ENCODE peak calls at places on chromosome 21, in four cellular contexts. One of them, this sample, is unnamed.

GRCh38 chr21:31351973-31352372 is 7.9 kb upstream of the TIAM1 start:
- DNase-seq in brain microvascular endothelial cell: no peak
- DNase-seq in RWPE1: no peak
- DNase-seq in T-helper 2 cell: no peak
- DNase-seq in this sample: no peak

GRCh38 chr21:44371596-44371995 is 18.2 kb downstream of the TRPM2 start:
- DNase-seq in T-helper 2 cell: no peak
- DNase-seq in RWPE1: no peak
- DNase-seq in brain microvascular endothelial cell: no peak
- DNase-seq in this sample: no peak

GRCh38 chr21:39004776-39005605 is 178.3 kb downstream of the PSMG1 start:
- DNase-seq in T-helper 2 cell: no peak
- DNase-seq in brain microvascular endothelial cell: no peak
- DNase-seq in RWPE1: no peak
- DNase-seq in this sample: peak

GRCh38 chr21:35602811-35603210 is 457.5 kb downstream of the SETD4 start:
- DNase-seq in brain microvascular endothelial cell: no peak
- DNase-seq in RWPE1: no peak
- DNase-seq in T-helper 2 cell: no peak
- DNase-seq in this sample: no peak

GRCh38 chr21:36860736-36861594 is 105.5 kb downstream of the HLCS start:
- DNase-seq in RWPE1: peak
- DNase-seq in brain microvascular endothelial cell: peak
- DNase-seq in T-helper 2 cell: no peak
- DNase-seq in this sample: no peak

GRCh38 chr21:41497008-41497407 is 10.9 kb downstream of the TMPRSS2 start:
- DNase-seq in RWPE1: no peak
- DNase-seq in brain microvascular endothelial cell: no peak
- DNase-seq in T-helper 2 cell: no peak
- DNase-seq in this sample: no peak

GRCh38 chr21:41726058-41726558 is 40.7 kb downstream of the RIPK4 start:
- DNase-seq in RWPE1: no peak
- DNase-seq in brain microvascular endothelial cell: no peak
- DNase-seq in T-helper 2 cell: no peak
- DNase-seq in this sample: no peak

GRCh38 chr21:46027855-46028493 is 46.4 kb downstream of the COL6A1 start:
- DNase-seq in brain microvascular endothelial cell: no peak
- DNase-seq in RWPE1: no peak
- DNase-seq in T-helper 2 cell: no peak
- DNase-seq in this sample: no peak

GRCh38 chr21:15928196-15928595 is 198.4 kb downstream of the USP25 start:
- DNase-seq in RWPE1: no peak
- DNase-seq in brain microvascular endothelial cell: no peak
- DNase-seq in T-helper 2 cell: no peak
- DNase-seq in this sample: no peak

GRCh38 chr21:37430184-37430821 is 63.7 kb downstream of the DYRK1A start:
- DNase-seq in RWPE1: peak
- DNase-seq in brain microvascular endothelial cell: no peak
- DNase-seq in T-helper 2 cell: no peak
- DNase-seq in this sample: no peak

GRCh38 chr21:29436143-29436542 is 137.4 kb downstream of the BACH1 start:
- DNase-seq in RWPE1: no peak
- DNase-seq in T-helper 2 cell: no peak
- DNase-seq in brain microvascular endothelial cell: no peak
- DNase-seq in this sample: peak

GRCh38 chr21:44657635-44658183 is at the start of gene KRTAP12-3:
- DNase-seq in RWPE1: no peak
- DNase-seq in T-helper 2 cell: no peak
- DNase-seq in brain microvascular endothelial cell: no peak
- DNase-seq in this sample: no peak

GRCh38 chr21:44331650-44332306 is 7.4 kb downstream of the CFAP410 start:
- DNase-seq in brain microvascular endothelial cell: peak
- DNase-seq in RWPE1: peak
- DNase-seq in T-helper 2 cell: no peak
- DNase-seq in this sample: no peak

GRCh38 chr21:27269646-27270045 is 302.8 kb upstream of the ADAMTS5 start:
- DNase-seq in RWPE1: peak
- DNase-seq in T-helper 2 cell: no peak
- DNase-seq in brain microvascular endothelial cell: peak
- DNase-seq in this sample: no peak

GRCh38 chr21:27776925-27777553 is 810.2 kb upstream of the ADAMTS5 start:
- DNase-seq in brain microvascular endothelial cell: no peak
- DNase-seq in RWPE1: no peak
- DNase-seq in T-helper 2 cell: no peak
- DNase-seq in this sample: peak

GRCh38 chr21:39144191-39144590 is 39.1 kb downstream of the PSMG1 start:
- DNase-seq in RWPE1: no peak
- DNase-seq in T-helper 2 cell: no peak
- DNase-seq in brain microvascular endothelial cell: no peak
- DNase-seq in this sample: no peak

GRCh38 chr21:45409466-45410150 is 4.6 kb downstream of the COL18A1 start:
- DNase-seq in RWPE1: peak
- DNase-seq in T-helper 2 cell: no peak
- DNase-seq in brain microvascular endothelial cell: no peak
- DNase-seq in this sample: peak

GRCh38 chr21:30193201-30193600 is 22.7 kb downstream of the CLDN8 start:
- DNase-seq in RWPE1: no peak
- DNase-seq in brain microvascular endothelial cell: no peak
- DNase-seq in T-helper 2 cell: no peak
- DNase-seq in this sample: no peak

GRCh38 chr21:35720065-35720810 is 340.1 kb downstream of the SETD4 start:
- DNase-seq in T-helper 2 cell: no peak
- DNase-seq in brain microvascular endothelial cell: no peak
- DNase-seq in RWPE1: no peak
- DNase-seq in this sample: no peak